ENCODE peak calls at places on chromosomes 16 and 17, in seven cellular contexts. Y, T, V, U, R, N and W are unnamed samples.

GRCh38 chr16:77913738-77914263 is 108.5 kb upstream of the CLEC3A start:
- DNase-seq in R (no peak), T (peak), V (no peak), U (no peak), Y (no peak), N (peak), W (peak)

GRCh38 chr17:37726891-37727780 is 17.7 kb downstream of the HNF1B start:
- DNase-seq in R (no peak), U (no peak), Y (no peak), V (no peak), N (no peak), T (no peak), W (no peak)

GRCh38 chr16:8374586-8374985 is 215.7 kb downstream of the TMEM114 start:
- DNase-seq in V (no peak), R (no peak), T (no peak), N (no peak), Y (no peak), U (no peak), W (no peak)

GRCh38 chr16:84540194-84540593 is 35.7 kb upstream of the MEAK7 start:
- DNase-seq in V (no peak), Y (no peak), N (no peak), R (no peak), T (no peak), U (no peak), W (no peak)

GRCh38 chr16:88430524-88431446 is 22.3 kb upstream of the ZFPM1 start:
- DNase-seq in T (peak), V (no peak), N (no peak), U (peak), Y (no peak), R (no peak), W (no peak)

GRCh38 chr17:78407387-78407990 is 29.0 kb downstream of the PGS1 start:
- DNase-seq in V (no peak), U (no peak), R (no peak), N (no peak), T (no peak), Y (no peak), W (no peak)

GRCh38 chr17:58268774-58269556 is 11.8 kb downstream of the MPO start:
- DNase-seq in R (no peak), V (no peak), U (no peak), Y (no peak), N (no peak), T (no peak), W (no peak)

GRCh38 chr17:50944902-50945720 is 79.0 kb upstream of the TOB1 start:
- DNase-seq in T (no peak), N (no peak), V (no peak), U (no peak), Y (no peak), R (no peak), W (no peak)

GRCh38 chr17:51946311-51946710 is 212.2 kb downstream of the CA10 start:
- DNase-seq in U (no peak), Y (no peak), V (no peak), R (no peak), N (no peak), T (no peak), W (no peak)

GRCh38 chr17:66580601-66581385 is 254.1 kb upstream of the CACNG5 start:
- DNase-seq in T (no peak), R (no peak), V (peak), U (no peak), Y (peak), N (no peak), W (peak)

GRCh38 chr16:81940781-81941560 is 70.3 kb downstream of the SDR42E1 start:
- DNase-seq in R (peak), U (no peak), Y (no peak), N (peak), T (peak), V (no peak), W (peak)

GRCh38 chr16:69179255-69180010 is 7.5 kb upstream of the SNTB2 start:
- DNase-seq in N (peak), V (peak), R (peak), U (no peak), T (peak), Y (peak), W (peak)

GRCh38 chr17:18258356-18259038 is at the start of gene FLII:
- DNase-seq in R (peak), T (peak), Y (peak), V (peak), U (peak), N (no peak), W (peak)

GRCh38 chr16:4309833-4310266 is 6.0 kb upstream of the GLIS2 start:
- DNase-seq in R (peak), N (no peak), Y (peak), V (no peak), T (peak), U (peak), W (peak)

GRCh38 chr17:18235743-18236256 is 10.4 kb downstream of the LLGL1 start:
- DNase-seq in V (no peak), N (no peak), U (no peak), Y (no peak), R (peak), T (peak), W (peak)

GRCh38 chr16:85369741-85370528 is 243.2 kb upstream of the GSE1 start:
- DNase-seq in U (peak), N (no peak), V (peak), T (no peak), R (no peak), Y (peak), W (peak)

DNA sequence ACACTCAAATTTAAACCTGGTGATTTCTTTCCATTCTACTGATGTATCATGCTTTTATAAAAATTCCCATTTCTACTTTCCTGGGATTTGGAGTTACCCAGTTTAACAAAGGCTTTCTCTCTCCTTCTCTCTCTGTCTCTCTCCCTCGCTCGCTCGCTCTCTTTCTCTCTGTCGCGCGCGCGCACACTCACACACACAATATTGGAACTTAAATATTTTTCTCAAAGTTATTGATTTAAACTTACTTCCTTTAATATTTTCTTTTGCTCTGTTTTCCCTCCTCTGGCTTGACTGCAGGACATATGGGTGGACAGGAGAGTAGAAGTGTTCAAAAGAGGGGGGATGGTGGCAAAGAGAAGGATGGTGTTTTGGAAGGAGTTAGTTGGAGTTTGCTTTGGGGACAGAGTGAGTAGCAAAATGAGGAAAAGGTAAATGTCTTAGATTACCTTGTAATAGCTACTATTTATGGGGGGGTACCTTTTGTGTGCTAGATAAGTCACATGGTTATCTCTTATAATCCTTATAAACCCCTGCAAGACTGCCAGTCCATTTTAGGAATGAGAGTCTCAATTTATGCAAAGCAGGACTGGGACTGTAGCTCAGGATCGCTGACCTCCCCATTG is 903 bp upstream of the TRIM25 start:
- DNase-seq in V (no peak), N (no peak), Y (no peak), U (no peak), R (no peak), T (peak), W (no peak)
- H3K4me3 ChIP-seq in V (peak), N (peak), Y (peak), U (peak), R (peak), T (peak), W (peak)

GRCh38 chr16:70805380-70805779 is 4.4 kb upstream of the VAC14 start:
- DNase-seq in R (no peak), V (no peak), Y (no peak), T (no peak), U (no peak), N (no peak), W (no peak)

GRCh38 chr16:70809392-70810060 is 8.6 kb upstream of the VAC14 start:
- DNase-seq in V (no peak), R (no peak), Y (no peak), N (no peak), T (no peak), U (peak), W (no peak)

GRCh38 chr16:70804729-70805169 is 3.8 kb upstream of the VAC14 start:
- DNase-seq in R (no peak), Y (no peak), U (no peak), N (no peak), T (no peak), V (no peak), W (no peak)

GRCh38 chr16:70805787-70806186 is 4.8 kb upstream of the VAC14 start:
- DNase-seq in V (no peak), Y (no peak), R (peak), N (peak), U (no peak), T (peak), W (peak)

DNA sequence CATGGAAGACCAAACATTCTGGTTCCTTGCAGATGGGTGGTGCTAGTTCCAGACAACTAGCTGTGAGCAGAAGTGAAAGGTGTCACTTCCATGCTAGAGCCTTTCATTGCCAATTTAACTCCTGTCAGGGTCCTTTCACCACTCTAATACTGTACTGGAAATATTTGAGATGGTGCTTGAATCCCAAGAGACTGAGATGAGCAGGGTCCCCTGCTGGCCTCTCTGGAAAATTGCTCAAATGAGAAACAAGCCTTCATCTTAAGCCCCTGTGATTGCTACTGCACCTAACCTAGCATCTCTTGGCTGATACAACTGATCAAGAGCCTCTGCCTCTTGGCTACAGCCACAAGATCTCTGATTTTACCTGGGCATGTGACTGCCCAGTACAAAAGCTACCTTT is 7.4 kb upstream of the VAC14 start:
- DNase-seq in Y (no peak), U (no peak), V (no peak), N (no peak), R (no peak), T (no peak), W (no peak)
- TF ChIP-seq CTCF in Y (no peak), U (no peak), V (no peak), N (no peak), R (no peak), T (peak), W (no peak)

GRCh38 chr17:2057714-2058520 is 3.0 kb downstream of the HIC1 start:
- DNase-seq in U (peak), N (no peak), R (no peak), Y (no peak), V (no peak), T (no peak), W (no peak)
- H3K4me3 ChIP-seq in U (peak), N (peak), R (peak), Y (no peak), V (peak), T (peak), W (no peak)

GRCh38 chr17:76022285-76022684 is 4.8 kb downstream of the EVPL start:
- DNase-seq in Y (no peak), R (no peak), N (no peak), T (no peak), U (no peak), V (no peak), W (no peak)

GRCh38 chr17:76025294-76025693 is 1.8 kb downstream of the EVPL start:
- DNase-seq in U (no peak), N (no peak), V (no peak), T (no peak), Y (no peak), R (no peak), W (no peak)

GRCh38 chr17:76022973-76023899 is 3.9 kb downstream of the EVPL start:
- DNase-seq in Y (no peak), T (no peak), R (no peak), N (no peak), V (no peak), U (no peak), W (no peak)

GRCh38 chr17:76023900-76024237 is 3.2 kb downstream of the EVPL start:
- DNase-seq in V (no peak), Y (no peak), U (no peak), R (no peak), N (no peak), T (no peak), W (no peak)

DNA sequence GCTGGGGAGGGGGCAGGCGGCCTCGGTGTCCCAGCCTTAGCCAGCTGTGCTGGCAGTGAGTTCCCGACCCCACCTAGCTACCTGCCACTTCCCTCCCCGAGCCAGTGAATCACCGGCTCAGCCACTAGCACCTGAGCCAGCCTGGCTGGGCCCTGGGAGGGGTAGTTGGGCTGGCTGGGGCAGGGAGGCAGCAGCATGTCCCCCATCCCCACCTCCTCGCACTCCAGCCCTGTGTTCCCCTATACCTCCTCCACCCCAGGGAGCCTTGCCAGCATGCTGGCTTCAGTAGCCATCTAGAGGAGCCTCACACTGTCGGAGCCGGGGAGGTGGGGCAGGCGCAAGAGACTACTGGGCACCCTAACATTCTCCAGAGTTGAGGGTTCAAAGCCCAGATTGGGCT is 2.8 kb downstream of the EVPL start:
- DNase-seq in V (no peak), N (no peak), U (no peak), Y (no peak), R (no peak), T (no peak), W (no peak)
- TF ChIP-seq CTCF in V (no peak), N (no peak), U (no peak), Y (no peak), R (no peak), T (no peak), W (no peak)

DNA sequence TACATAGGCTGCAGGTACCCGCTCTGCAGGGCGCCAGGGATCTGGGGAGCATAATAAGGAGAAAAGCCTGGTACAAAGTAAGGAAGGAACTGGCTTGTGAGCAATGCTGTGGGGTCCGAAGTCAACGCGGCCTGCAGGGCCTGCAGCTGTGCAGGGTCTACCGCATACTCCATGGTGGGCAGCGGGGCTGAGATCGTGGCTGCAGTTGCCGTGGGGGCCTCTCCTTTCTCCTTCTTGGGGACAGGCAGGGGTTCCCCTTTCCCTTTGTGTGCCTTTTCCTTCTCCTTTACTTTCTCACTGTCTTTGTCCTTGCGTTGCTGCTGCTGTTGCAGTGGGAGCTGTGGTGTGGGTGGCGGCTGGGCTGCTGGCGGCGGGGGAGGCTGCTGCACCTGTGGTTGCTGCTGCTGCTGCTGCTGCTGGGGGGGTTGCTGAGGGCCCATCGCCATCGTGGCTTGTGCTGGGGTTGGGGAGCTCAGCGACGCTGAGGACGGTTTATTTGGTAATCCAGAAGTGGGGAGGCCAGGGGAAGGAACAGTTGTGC is 259.6 kb downstream of the ZFHX3 start:
- DNase-seq in Y (no peak), U (no peak), V (no peak), R (no peak), N (no peak), T (no peak), W (no peak)
- H3K4me3 ChIP-seq in Y (no peak), U (no peak), V (no peak), R (peak), N (peak), T (peak), W (peak)

GRCh38 chr17:42310281-42311156 is 22.2 kb downstream of the STAT5A start:
- DNase-seq in T (no peak), N (no peak), Y (no peak), V (no peak), U (no peak), R (no peak), W (no peak)
- TF ChIP-seq CTCF in T (no peak), N (no peak), Y (no peak), V (no peak), U (no peak), R (no peak), W (no peak)

DNA sequence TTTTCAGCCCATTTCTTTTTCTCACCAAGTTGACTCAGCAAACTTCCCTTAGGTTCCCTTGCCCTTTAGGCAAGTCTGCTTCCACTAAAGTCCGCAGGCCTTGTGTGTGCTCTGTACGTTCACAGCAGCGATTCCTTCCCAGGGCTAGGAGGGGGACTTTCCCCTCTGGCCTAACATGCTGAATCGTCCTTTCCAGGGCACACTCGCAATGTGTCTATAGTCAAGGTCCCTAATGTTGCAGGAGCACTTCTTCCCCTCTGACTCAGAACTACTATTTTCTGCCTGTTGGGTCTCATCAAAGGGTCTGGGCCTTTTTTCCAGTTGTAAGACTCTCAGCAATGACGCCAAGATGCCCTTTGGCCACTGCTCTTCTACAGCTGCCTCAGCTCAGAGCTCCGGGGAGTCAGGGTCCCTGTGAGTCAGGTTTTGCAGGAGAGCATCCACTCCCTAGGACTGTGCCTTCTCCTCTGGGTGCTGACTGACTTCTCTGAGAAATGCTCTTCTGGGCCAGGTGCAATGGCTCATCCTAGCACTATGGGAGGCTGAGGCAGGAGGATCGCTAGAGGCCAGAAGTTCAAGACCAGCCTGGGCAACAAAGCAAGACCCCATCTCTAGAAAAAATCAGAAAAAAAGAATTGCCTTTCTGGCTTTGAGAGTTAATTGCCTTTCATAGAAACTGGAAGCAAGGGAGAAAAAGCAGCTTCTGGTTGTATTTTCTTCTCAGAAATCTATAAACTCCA is 64.4 kb upstream of the TBX2 start:
- DNase-seq in Y (no peak), R (peak), T (peak), U (no peak), N (no peak), V (no peak), W (no peak)
- H3K4me3 ChIP-seq in Y (no peak), R (no peak), T (no peak), U (no peak), N (no peak), V (no peak), W (no peak)

GRCh38 chr17:64773836-64774761 is 112.0 kb upstream of the SMURF2 start:
- DNase-seq in Y (peak), T (peak), R (peak), U (peak), N (no peak), V (peak), W (peak)
- TF ChIP-seq CTCF in Y (no peak), T (peak), R (peak), U (peak), N (peak), V (peak), W (peak)